ENCODE peak calls at places on chromosomes 7 and 10, in ten cellular contexts. One of them, this sample, is unnamed. For H3K27me3 and H3K4me1, the result is how much of the 10 kb centered on the place peaks cover.

GRCh38 chr10:22491480-22491879 is 146.2 kb downstream of the SPAG6 start:
- DNase-seq in adrenal gland: no peak
- DNase-seq in neuronal stem cell: no peak
- DNase-seq in adipocyte: no peak
- DNase-seq in testis: no peak
- DNase-seq in IMR-90: no peak
- DNase-seq in upper lobe of right lung: no peak
- DNase-seq in PC-3: no peak
- DNase-seq in colonic mucosa: no peak
- DNase-seq in ascending aorta: no peak
- DNase-seq in this sample: no peak

GRCh38 chr7:44163591-44163990 is 22.5 kb upstream of the MYL7 start:
- DNase-seq in adrenal gland: no peak
- DNase-seq in neuronal stem cell: no peak
- DNase-seq in adipocyte: peak
- DNase-seq in testis: no peak
- DNase-seq in IMR-90: peak
- DNase-seq in upper lobe of right lung: no peak
- DNase-seq in PC-3: peak
- DNase-seq in colonic mucosa: no peak
- DNase-seq in ascending aorta: no peak
- DNase-seq in this sample: peak

GRCh38 chr7:117872565-117873055 is 631 bp downstream of the CTTNBP2 start:
- DNase-seq in adrenal gland: peak
- DNase-seq in neuronal stem cell: peak
- DNase-seq in adipocyte: peak
- DNase-seq in testis: peak
- DNase-seq in IMR-90: no peak
- DNase-seq in upper lobe of right lung: no peak
- DNase-seq in PC-3: no peak
- DNase-seq in colonic mucosa: peak
- DNase-seq in ascending aorta: peak
- DNase-seq in this sample: no peak

GRCh38 chr7:29106128-29106988 is 40.0 kb downstream of the CPVL start:
- DNase-seq in adrenal gland: peak
- DNase-seq in neuronal stem cell: peak
- DNase-seq in adipocyte: peak
- DNase-seq in testis: peak
- DNase-seq in IMR-90: peak
- DNase-seq in upper lobe of right lung: no peak
- DNase-seq in PC-3: peak
- DNase-seq in colonic mucosa: peak
- DNase-seq in ascending aorta: no peak
- DNase-seq in this sample: peak

GRCh38 chr10:35195361-35196306 is 69.0 kb downstream of the CREM start:
- DNase-seq in adrenal gland: peak
- DNase-seq in neuronal stem cell: peak
- DNase-seq in adipocyte: peak
- DNase-seq in testis: peak
- DNase-seq in IMR-90: peak
- DNase-seq in upper lobe of right lung: no peak
- DNase-seq in PC-3: peak
- DNase-seq in colonic mucosa: peak
- DNase-seq in ascending aorta: peak
- DNase-seq in this sample: peak

GRCh38 chr7:152462995-152463713 is 27.4 kb upstream of the KMT2C start:
- DNase-seq in adrenal gland: no peak
- DNase-seq in neuronal stem cell: peak
- DNase-seq in adipocyte: peak
- DNase-seq in testis: peak
- DNase-seq in IMR-90: peak
- DNase-seq in upper lobe of right lung: no peak
- DNase-seq in PC-3: peak
- DNase-seq in colonic mucosa: no peak
- DNase-seq in ascending aorta: no peak
- DNase-seq in this sample: peak

GRCh38 chr10:129971381-129972144 is 7.5 kb upstream of the EBF3 start:
- DNase-seq in adrenal gland: peak
- DNase-seq in neuronal stem cell: peak
- DNase-seq in adipocyte: peak
- DNase-seq in testis: no peak
- DNase-seq in IMR-90: peak
- DNase-seq in upper lobe of right lung: peak
- DNase-seq in PC-3: peak
- DNase-seq in colonic mucosa: peak
- DNase-seq in ascending aorta: no peak
- DNase-seq in this sample: peak

GRCh38 chr10:132886211-132887099 is 55.9 kb downstream of the CFAP46 start:
- DNase-seq in adrenal gland: no peak
- DNase-seq in neuronal stem cell: no peak
- DNase-seq in adipocyte: no peak
- DNase-seq in testis: no peak
- DNase-seq in IMR-90: no peak
- DNase-seq in upper lobe of right lung: peak
- DNase-seq in PC-3: peak
- DNase-seq in colonic mucosa: no peak
- DNase-seq in ascending aorta: peak
- DNase-seq in this sample: no peak

GRCh38 chr7:155205368-155206285 is 92.1 kb upstream of the INSIG1 start:
- DNase-seq in adrenal gland: peak
- DNase-seq in neuronal stem cell: no peak
- DNase-seq in adipocyte: peak
- DNase-seq in testis: peak
- DNase-seq in IMR-90: peak
- DNase-seq in upper lobe of right lung: peak
- DNase-seq in PC-3: peak
- DNase-seq in colonic mucosa: peak
- DNase-seq in ascending aorta: peak
- DNase-seq in this sample: peak

GRCh38 chr7:41098846-41099245 is 604.0 kb downstream of the INHBA start:
- DNase-seq in adrenal gland: no peak
- DNase-seq in neuronal stem cell: no peak
- DNase-seq in adipocyte: no peak
- DNase-seq in testis: no peak
- DNase-seq in IMR-90: no peak
- DNase-seq in upper lobe of right lung: no peak
- DNase-seq in PC-3: no peak
- DNase-seq in colonic mucosa: no peak
- DNase-seq in ascending aorta: no peak
- DNase-seq in this sample: no peak

GRCh38 chr7:93949468-93949867 is 27.9 kb downstream of the GNG11 start:
- DNase-seq in adrenal gland: peak
- DNase-seq in neuronal stem cell: no peak
- DNase-seq in adipocyte: peak
- DNase-seq in testis: no peak
- DNase-seq in IMR-90: peak
- DNase-seq in upper lobe of right lung: no peak
- DNase-seq in PC-3: peak
- DNase-seq in colonic mucosa: no peak
- DNase-seq in ascending aorta: no peak
- DNase-seq in this sample: no peak

GRCh38 chr7:70607281-70607680 is 524.7 kb upstream of the GALNT17 start:
- DNase-seq in adrenal gland: no peak
- DNase-seq in neuronal stem cell: no peak
- DNase-seq in adipocyte: no peak
- DNase-seq in testis: no peak
- DNase-seq in IMR-90: no peak
- DNase-seq in upper lobe of right lung: no peak
- DNase-seq in PC-3: no peak
- DNase-seq in colonic mucosa: no peak
- DNase-seq in ascending aorta: no peak
- DNase-seq in this sample: no peak

DNA sequence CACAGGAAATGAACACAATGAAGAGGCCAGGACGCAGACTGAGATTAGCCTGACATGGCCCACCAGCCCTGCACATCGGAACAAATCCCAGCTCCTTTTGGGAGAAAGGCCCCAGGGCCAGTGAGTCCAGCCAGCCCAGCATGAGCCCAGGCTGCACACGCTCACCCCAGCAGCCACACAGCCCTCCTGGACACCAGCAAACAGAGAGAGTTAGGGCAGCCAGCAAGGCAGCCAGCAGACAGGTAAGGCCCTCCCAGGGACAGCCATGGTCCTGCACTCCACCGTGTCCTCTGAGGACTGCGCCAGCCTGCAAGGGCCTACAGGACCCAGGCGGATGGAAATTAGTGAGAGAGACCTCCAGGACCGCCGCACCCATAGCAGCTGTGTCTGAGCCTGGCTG is 8.1 kb upstream of the GRID1 start:
- DNase-seq in adrenal gland: no peak
- DNase-seq in neuronal stem cell: no peak
- DNase-seq in adipocyte: no peak
- DNase-seq in testis: peak
- DNase-seq in IMR-90: no peak
- DNase-seq in upper lobe of right lung: peak
- DNase-seq in PC-3: no peak
- DNase-seq in colonic mucosa: peak
- DNase-seq in ascending aorta: peak
- DNase-seq in this sample: no peak
- H3K27me3 ChIP-seq in adrenal gland: under half
- H3K27me3 ChIP-seq in neuronal stem cell: under half
- H3K27me3 ChIP-seq in adipocyte: half or more
- H3K27me3 ChIP-seq in testis: under half
- H3K27me3 ChIP-seq in IMR-90: half or more
- H3K27me3 ChIP-seq in upper lobe of right lung: under half
- H3K27me3 ChIP-seq in PC-3: under half
- H3K27me3 ChIP-seq in colonic mucosa: under half
- H3K27me3 ChIP-seq in ascending aorta: under half
- H3K27me3 ChIP-seq in this sample: under half

GRCh38 chr10:75431180-75432111 is at the start of gene LRMDA:
- DNase-seq in adrenal gland: peak
- DNase-seq in neuronal stem cell: no peak
- DNase-seq in adipocyte: peak
- DNase-seq in testis: peak
- DNase-seq in IMR-90: no peak
- DNase-seq in upper lobe of right lung: peak
- DNase-seq in PC-3: peak
- DNase-seq in colonic mucosa: peak
- DNase-seq in ascending aorta: peak
- DNase-seq in this sample: no peak

GRCh38 chr10:75432176-75432575 is 752 bp downstream of the LRMDA start:
- DNase-seq in adrenal gland: peak
- DNase-seq in neuronal stem cell: no peak
- DNase-seq in adipocyte: no peak
- DNase-seq in testis: no peak
- DNase-seq in IMR-90: no peak
- DNase-seq in upper lobe of right lung: peak
- DNase-seq in PC-3: no peak
- DNase-seq in colonic mucosa: no peak
- DNase-seq in ascending aorta: no peak
- DNase-seq in this sample: no peak

GRCh38 chr10:75433216-75433615 is 1.8 kb downstream of the LRMDA start:
- DNase-seq in adrenal gland: no peak
- DNase-seq in neuronal stem cell: no peak
- DNase-seq in adipocyte: no peak
- DNase-seq in testis: no peak
- DNase-seq in IMR-90: no peak
- DNase-seq in upper lobe of right lung: no peak
- DNase-seq in PC-3: no peak
- DNase-seq in colonic mucosa: no peak
- DNase-seq in ascending aorta: no peak
- DNase-seq in this sample: no peak

GRCh38 chr10:75434292-75434691 is 2.9 kb downstream of the LRMDA start:
- DNase-seq in adrenal gland: peak
- DNase-seq in neuronal stem cell: no peak
- DNase-seq in adipocyte: no peak
- DNase-seq in testis: no peak
- DNase-seq in IMR-90: no peak
- DNase-seq in upper lobe of right lung: no peak
- DNase-seq in PC-3: no peak
- DNase-seq in colonic mucosa: no peak
- DNase-seq in ascending aorta: no peak
- DNase-seq in this sample: no peak

DNA sequence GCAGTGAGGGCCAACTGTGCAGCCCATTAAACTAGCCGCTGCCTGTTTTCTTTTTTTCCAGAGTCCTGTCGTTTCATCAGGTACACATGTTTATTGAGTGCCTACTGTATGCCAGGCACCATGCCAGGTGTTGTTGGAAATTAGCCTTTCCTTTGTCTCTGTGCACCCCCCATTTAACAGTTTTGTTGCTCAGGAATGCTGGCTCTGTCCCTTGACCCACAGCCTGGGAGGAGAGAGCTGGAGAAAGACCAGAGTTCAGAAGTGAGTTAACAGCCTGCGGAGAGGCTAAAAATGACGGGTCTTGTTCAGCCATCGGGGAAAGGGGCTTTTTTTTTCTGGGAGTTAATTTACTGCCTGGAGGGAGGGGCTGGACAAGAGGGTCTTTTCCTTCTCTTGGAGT is 1.3 kb downstream of the LRMDA start:
- DNase-seq in adrenal gland: no peak
- DNase-seq in neuronal stem cell: no peak
- DNase-seq in adipocyte: no peak
- DNase-seq in testis: no peak
- DNase-seq in IMR-90: no peak
- DNase-seq in upper lobe of right lung: no peak
- DNase-seq in PC-3: no peak
- DNase-seq in colonic mucosa: no peak
- DNase-seq in ascending aorta: no peak
- DNase-seq in this sample: no peak
- H3K4me1 ChIP-seq in adrenal gland: under half
- H3K4me1 ChIP-seq in neuronal stem cell: under half
- H3K4me1 ChIP-seq in adipocyte: under half
- H3K4me1 ChIP-seq in testis: under half
- H3K4me1 ChIP-seq in IMR-90: under half
- H3K4me1 ChIP-seq in upper lobe of right lung: under half
- H3K4me1 ChIP-seq in PC-3: under half
- H3K4me1 ChIP-seq in colonic mucosa: under half
- H3K4me1 ChIP-seq in ascending aorta: under half
- H3K4me1 ChIP-seq in this sample: under half

DNA sequence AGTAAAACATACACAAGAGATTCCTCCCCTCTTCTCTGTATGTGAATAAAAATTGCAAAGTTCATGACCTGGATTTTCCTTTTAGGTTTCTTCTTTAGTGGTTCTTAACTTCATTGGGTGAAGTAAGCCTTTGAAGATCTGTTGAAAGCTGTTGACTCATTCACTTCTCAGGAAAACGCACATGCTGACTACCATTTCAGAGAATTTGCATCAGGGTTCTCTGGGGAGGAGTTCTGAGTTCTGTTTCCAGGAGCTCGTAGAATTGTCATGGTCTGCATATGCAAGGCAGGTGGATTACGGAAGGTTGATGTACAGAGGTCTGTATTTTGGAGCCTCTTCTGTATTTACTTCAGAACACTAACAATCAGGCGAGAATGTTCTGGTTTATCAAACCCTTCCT is 962 bp upstream of the SLC26A4 start:
- DNase-seq in adrenal gland: no peak
- DNase-seq in neuronal stem cell: no peak
- DNase-seq in adipocyte: peak
- DNase-seq in testis: no peak
- DNase-seq in IMR-90: peak
- DNase-seq in upper lobe of right lung: no peak
- DNase-seq in PC-3: peak
- DNase-seq in colonic mucosa: no peak
- DNase-seq in ascending aorta: no peak
- DNase-seq in this sample: no peak
- H3K27me3 ChIP-seq in adrenal gland: under half
- H3K27me3 ChIP-seq in neuronal stem cell: under half
- H3K27me3 ChIP-seq in adipocyte: under half
- H3K27me3 ChIP-seq in testis: under half
- H3K27me3 ChIP-seq in IMR-90: under half
- H3K27me3 ChIP-seq in upper lobe of right lung: under half
- H3K27me3 ChIP-seq in PC-3: under half
- H3K27me3 ChIP-seq in colonic mucosa: under half
- H3K27me3 ChIP-seq in ascending aorta: under half
- H3K27me3 ChIP-seq in this sample: under half

GRCh38 chr10:110613341-110613995 is 30.7 kb upstream of the RBM20 start:
- DNase-seq in adrenal gland: no peak
- DNase-seq in neuronal stem cell: no peak
- DNase-seq in adipocyte: no peak
- DNase-seq in testis: no peak
- DNase-seq in IMR-90: no peak
- DNase-seq in upper lobe of right lung: no peak
- DNase-seq in PC-3: no peak
- DNase-seq in colonic mucosa: no peak
- DNase-seq in ascending aorta: no peak
- DNase-seq in this sample: no peak
- H3K4me1 ChIP-seq in adrenal gland: under half
- H3K4me1 ChIP-seq in neuronal stem cell: under half
- H3K4me1 ChIP-seq in adipocyte: under half
- H3K4me1 ChIP-seq in testis: under half
- H3K4me1 ChIP-seq in IMR-90: under half
- H3K4me1 ChIP-seq in upper lobe of right lung: under half
- H3K4me1 ChIP-seq in PC-3: under half
- H3K4me1 ChIP-seq in colonic mucosa: under half
- H3K4me1 ChIP-seq in ascending aorta: under half
- H3K4me1 ChIP-seq in this sample: under half